ENCODE peak calls at places on chromosome 21, in five cellular contexts. I is AG08396; Z is anterior cingulate cortex; C is kidney tubule cell; U is stimulated activated CD8-positive, alpha-beta memory T cell treated with anti-CD3 and anti-CD28 coated beads, Interleukin-15, amount 100 ng/mL, for 24 hours. P is an unnamed sample.

GRCh38 chr21:39564200-39564599 is 48.5 kb upstream of the B3GALT5 start:
- DNase-seq in I (no peak), Z (peak; percentile 33), C (no peak), U (no peak), P (no peak)

GRCh38 chr21:19130379-19131028 is 726.9 kb upstream of the TMPRSS15 start:
- DNase-seq in I (no peak), Z (no peak), C (no peak), U (no peak), P (no peak)

GRCh38 chr21:46066843-46067331 is 31.0 kb upstream of the COL6A2 start:
- DNase-seq in I (peak; percentile 73), Z (no peak), C (no peak), U (no peak), P (no peak)

GRCh38 chr21:32463889-32464300 is 51.4 kb downstream of the EVA1C start:
- DNase-seq in I (peak; percentile 55), Z (no peak), C (peak; percentile 51), U (no peak), P (no peak)

GRCh38 chr21:42427809-42428419 is 24.2 kb downstream of the UBASH3A start:
- DNase-seq in I (no peak), Z (no peak), C (no peak), U (no peak), P (peak; percentile 28)

GRCh38 chr21:32545948-32546441 is 39.3 kb downstream of the TCP10L start:
- DNase-seq in I (peak; percentile 23), Z (no peak), C (peak; percentile 45), U (no peak), P (no peak)

GRCh38 chr21:41894922-41895557 is 15.9 kb upstream of the PRDM15 start:
- DNase-seq in I (peak; percentile 68), Z (no peak), C (peak; percentile 73), U (no peak), P (no peak)

GRCh38 chr21:15400905-15401304 is 328.9 kb upstream of the USP25 start:
- DNase-seq in I (no peak), Z (no peak), C (peak; percentile 22), U (no peak), P (no peak)

GRCh38 chr21:15379776-15380175 is 315.0 kb upstream of the NRIP1 start:
- DNase-seq in I (no peak), Z (no peak), C (no peak), U (no peak), P (no peak)